ENCODE peak calls at places on chromosomes 16 and 17, in four cellular contexts. V, H, A and M are unnamed samples. For H3K9me3 and H3K4me1, the result is how much of the 10 kb centered on the place peaks cover.

GRCh38 chr17:65876985-65877384 is 314.9 kb downstream of the CEP112 start:
- DNase-seq in V (no peak), H (no peak), A (no peak), M (no peak)

GRCh38 chr17:79459003-79459655 is 151.7 kb downstream of the RBFOX3 start:
- DNase-seq in V (no peak), H (no peak), A (no peak), M (no peak)

GRCh38 chr17:70336411-70336810 is 167.1 kb downstream of the KCNJ2 start:
- DNase-seq in V (no peak), H (no peak), A (no peak), M (no peak)

GRCh38 chr16:30010817-30011504 is at the start of gene DOC2A:
- DNase-seq in V (no peak), H (no peak), A (peak), M (no peak)

GRCh38 chr16:590165-590874 is 454 bp downstream of the RAB40C start:
- DNase-seq in V (no peak), H (peak), A (peak), M (no peak)

GRCh38 chr16:17470871-17471744 is at the start of gene XYLT1:
- DNase-seq in V (no peak), H (peak), A (peak), M (no peak)

GRCh38 chr16:84768061-84768797 is 51.6 kb upstream of the CRISPLD2 start:
- DNase-seq in V (no peak), H (no peak), A (no peak), M (no peak)

GRCh38 chr17:72069744-72070143 is 51.1 kb upstream of the SOX9 start:
- DNase-seq in V (no peak), H (no peak), A (no peak), M (no peak)

GRCh38 chr16:47568355-47568754 is 107.2 kb downstream of the PHKB start:
- DNase-seq in V (no peak), H (no peak), A (no peak), M (no peak)

GRCh38 chr16:48126801-48127644 is 28.8 kb downstream of the ABCC12 start:
- DNase-seq in V (peak), H (no peak), A (no peak), M (no peak)

DNA sequence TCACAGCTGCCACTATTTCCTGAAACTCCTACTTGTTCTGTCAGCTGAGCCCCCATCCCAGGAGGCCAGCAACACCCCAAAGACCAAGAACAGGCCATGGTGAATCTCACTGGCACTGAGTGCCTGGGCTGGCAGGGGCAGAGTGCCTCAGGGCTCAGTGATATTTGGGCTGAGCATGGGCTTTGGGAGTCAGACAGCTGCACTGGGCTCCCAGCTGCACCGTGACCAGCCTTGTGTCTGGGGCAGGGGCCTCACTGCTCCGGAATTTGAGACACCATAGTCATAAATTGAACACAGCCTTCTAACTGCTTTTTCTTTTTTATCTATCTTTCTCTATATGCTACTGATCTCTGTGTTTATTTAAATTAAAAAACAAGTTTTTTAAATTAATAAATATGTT is 1744.2 kb downstream of the TP53TG3F start:
- DNase-seq in V (no peak), H (no peak), A (no peak), M (no peak)
- H3K9me3 ChIP-seq in V (under half), H (under half), A (under half), M (under half)

GRCh38 chr16:67475051-67475450 is 5.9 kb downstream of the ATP6V0D1 start:
- DNase-seq in V (no peak), H (peak), A (no peak), M (no peak)
- H3K4me1 ChIP-seq in V (under half), H (half or more), A (under half), M (under half)

GRCh38 chr16:64712027-64712426 is 409.8 kb downstream of the CDH11 start:
- DNase-seq in V (no peak), H (no peak), A (no peak), M (no peak)

GRCh38 chr16:64705443-64705842 is 416.4 kb downstream of the CDH11 start:
- DNase-seq in V (no peak), H (no peak), A (no peak), M (no peak)

GRCh38 chr16:64715624-64716023 is 406.2 kb downstream of the CDH11 start:
- DNase-seq in V (peak), H (no peak), A (no peak), M (no peak)

GRCh38 chr16:64711596-64711995 is 410.3 kb downstream of the CDH11 start:
- DNase-seq in V (no peak), H (no peak), A (no peak), M (no peak)

DNA sequence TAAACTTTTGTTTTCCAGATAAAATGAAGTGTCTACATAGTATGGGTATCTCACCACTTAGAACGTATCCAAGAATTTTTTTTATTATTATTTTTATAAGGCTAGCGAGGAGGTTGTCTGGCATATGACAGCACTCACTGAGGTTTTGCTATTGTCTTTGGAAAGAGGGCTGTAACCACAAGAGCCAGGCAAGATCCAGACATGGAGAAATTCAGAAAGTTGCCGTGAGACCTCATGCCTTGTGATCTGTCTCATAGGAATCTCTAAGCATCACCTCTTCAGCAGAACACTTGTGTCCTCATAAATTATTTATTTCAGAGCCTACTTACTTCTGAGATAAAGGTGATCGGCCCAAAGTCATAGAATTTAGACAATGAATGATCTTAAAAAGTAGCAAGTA is 410.8 kb downstream of the CDH11 start:
- DNase-seq in V (no peak), H (no peak), A (no peak), M (no peak)
- H3K9me3 ChIP-seq in V (under half), H (under half), A (under half), M (under half)

GRCh38 chr17:21037117-21037803 is 5.6 kb downstream of the USP22 start:
- DNase-seq in V (no peak), H (no peak), A (no peak), M (no peak)
- H3K4me1 ChIP-seq in V (half or more), H (half or more), A (under half), M (under half)

GRCh38 chr17:22464041-22464440 is 771.7 kb downstream of the KCNJ18 start:
- DNase-seq in V (no peak), H (no peak), A (no peak), M (no peak)
- H3K9me3 ChIP-seq in V (under half), H (under half), A (under half), M (under half)